ENCODE peak calls at places on chromosomes 6 and 20, in eight cellular contexts. X is AG09319, E is cardiac muscle cell, N is occipital lobe, O is cerebellum, D is ELR, R is NCI-H1417 treated with DMSO at 0.1 percent for 48 hours, F is neural progenitor cell. J is an unnamed sample.

GRCh38 chr6:170429457-170429856 is 122.9 kb downstream of the FAM120B start:
- DNase-seq in X (no peak), E (peak), N (no peak), O (no peak), D (no peak), R (no peak), F (no peak), J (no peak)

GRCh38 chr6:108940741-108941140 is 92.5 kb downstream of the ARMC2 start:
- DNase-seq in X (no peak), E (no peak), N (no peak), O (no peak), D (no peak), R (no peak), F (no peak), J (no peak)

GRCh38 chr6:127121637-127121960 is 3.1 kb downstream of the RSPO3 start:
- DNase-seq in X (no peak), E (no peak), N (no peak), O (no peak), D (no peak), R (no peak), F (no peak), J (no peak)

GRCh38 chr6:170066679-170067078 is 224.2 kb downstream of the DLL1 start:
- DNase-seq in X (no peak), E (no peak), N (no peak), O (no peak), D (no peak), R (no peak), F (no peak), J (no peak)

GRCh38 chr6:122821095-122821494 is 32.0 kb downstream of the SMPDL3A start:
- DNase-seq in X (no peak), E (no peak), N (no peak), O (no peak), D (no peak), R (no peak), F (no peak), J (no peak)

GRCh38 chr6:160227769-160228161 is 30.9 kb downstream of the SLC22A2 start:
- DNase-seq in X (no peak), E (no peak), N (no peak), O (no peak), D (no peak), R (no peak), F (no peak), J (no peak)

GRCh38 chr20:33515569-33516216 is 25.8 kb downstream of the CBFA2T2 start:
- DNase-seq in X (no peak), E (no peak), N (no peak), O (no peak), D (peak), R (no peak), F (no peak), J (no peak)

GRCh38 chr20:2397091-2397490 is 16.4 kb downstream of the TGM6 start:
- DNase-seq in X (no peak), E (no peak), N (no peak), O (no peak), D (no peak), R (no peak), F (no peak), J (no peak)

GRCh38 chr6:53527249-53527765 is 17.6 kb downstream of the GCLC start:
- DNase-seq in X (no peak), E (no peak), N (no peak), O (no peak), D (no peak), R (no peak), F (peak), J (no peak)

GRCh38 chr6:166228839-166229528 is 61.3 kb upstream of the TBXT start:
- DNase-seq in X (no peak), E (no peak), N (no peak), O (no peak), D (no peak), R (no peak), F (no peak), J (no peak)

GRCh38 chr6:155328074-155328538 is 13.8 kb upstream of the TFB1M start:
- DNase-seq in X (no peak), E (no peak), N (no peak), O (no peak), D (no peak), R (no peak), F (no peak), J (no peak)

GRCh38 chr20:25032478-25033183 is 25.3 kb downstream of the ACSS1 start:
- DNase-seq in X (no peak), E (no peak), N (peak), O (peak), D (no peak), R (no peak), F (peak), J (peak)

GRCh38 chr6:85747093-85747492 is 104.4 kb upstream of the SYNCRIP start:
- DNase-seq in X (no peak), E (no peak), N (no peak), O (no peak), D (no peak), R (no peak), F (no peak), J (no peak)

GRCh38 chr20:63624486-63624885 is 2.4 kb downstream of the GMEB2 start:
- DNase-seq in X (no peak), E (no peak), N (no peak), O (no peak), D (no peak), R (no peak), F (peak), J (no peak)

GRCh38 chr20:32479012-32479411 is 106.1 kb downstream of the NOL4L start:
- DNase-seq in X (no peak), E (no peak), N (no peak), O (no peak), D (no peak), R (no peak), F (no peak), J (no peak)

GRCh38 chr20:62305149-62305764 is 2.5 kb downstream of the ADRM1 start:
- DNase-seq in X (no peak), E (no peak), N (no peak), O (no peak), D (no peak), R (no peak), F (no peak), J (no peak)

GRCh38 chr6:25237579-25237978 is 41.6 kb upstream of the CARMIL1 start:
- DNase-seq in X (no peak), E (no peak), N (no peak), O (no peak), D (peak), R (no peak), F (no peak), J (no peak)

J was measured in neuronal stem cell.